ENCODE peak calls at places on chromosomes 1 and 21, in six cellular contexts. Y is mesothelial cell of epicardium, M is skeletal muscle cell, P is midbrain, W is GM20000, K is breast epithelium. O is an unnamed sample.

GRCh38 chr1:179955731-179956130 is 1.1 kb downstream of the CEP350 start:
- DNase-seq in Y (no peak), M (no peak), P (no peak), W (no peak), K (no peak), O (no peak)

GRCh38 chr21:42298657-42299056 is 16.6 kb downstream of the TFF3 start:
- DNase-seq in Y (no peak), M (no peak), P (no peak), W (no peak), K (no peak), O (no peak)

GRCh38 chr1:8512504-8512903 is 194.6 kb downstream of the SLC45A1 start:
- DNase-seq in Y (no peak), M (no peak), P (no peak), W (no peak), K (no peak), O (no peak)

GRCh38 chr1:19479351-19480120 is 5.8 kb downstream of the CAPZB start:
- DNase-seq in Y (no peak), M (no peak), P (no peak), W (no peak), K (no peak), O (no peak)

GRCh38 chr21:44793269-44794030 is 8.2 kb downstream of the UBE2G2 start:
- DNase-seq in Y (no peak), M (peak), P (peak), W (peak), K (no peak), O (no peak)

GRCh38 chr1:42035205-42035829 is 116.6 kb upstream of the HIVEP3 start:
- DNase-seq in Y (peak), M (peak), P (peak), W (peak), K (peak), O (no peak)

GRCh38 chr1:20551945-20552727 is at the start of gene FAM43B:
- DNase-seq in Y (peak), M (no peak), P (peak), W (no peak), K (no peak), O (no peak)

GRCh38 chr1:28322209-28322608 is 6.6 kb upstream of the MED18 start:
- DNase-seq in Y (no peak), M (no peak), P (no peak), W (no peak), K (no peak), O (no peak)

GRCh38 chr1:205477759-205478247 is 22.0 kb upstream of the BLACAT1 start:
- DNase-seq in Y (no peak), M (no peak), P (no peak), W (no peak), K (peak), O (peak)

GRCh38 chr21:40049031-40049958 is 182.1 kb downstream of the PCP4 start:
- DNase-seq in Y (no peak), M (no peak), P (no peak), W (no peak), K (no peak), O (no peak)

GRCh38 chr1:2478100-2478499 is 2.0 kb downstream of the PLCH2 start:
- DNase-seq in Y (no peak), M (no peak), P (no peak), W (no peak), K (no peak), O (no peak)

GRCh38 chr1:181190362-181191035 is 102.0 kb downstream of the IER5 start:
- DNase-seq in Y (no peak), M (no peak), P (no peak), W (peak), K (no peak), O (no peak)

GRCh38 chr1:45498279-45498678 is 1.6 kb downstream of the CCDC163 start:
- DNase-seq in Y (no peak), M (no peak), P (no peak), W (no peak), K (no peak), O (no peak)

GRCh38 chr1:192980856-192981255 is 78.3 kb downstream of the UCHL5 start:
- DNase-seq in Y (no peak), M (no peak), P (no peak), W (no peak), K (no peak), O (no peak)

GRCh38 chr1:19080715-19081114 is 124.2 kb upstream of the IFFO2 start:
- DNase-seq in Y (no peak), M (no peak), P (no peak), W (no peak), K (no peak), O (no peak)

GRCh38 chr1:64505232-64505943 is 35.5 kb downstream of the CACHD1 start:
- DNase-seq in Y (peak), M (no peak), P (no peak), W (peak), K (no peak), O (no peak)

GRCh38 chr1:196611873-196612272 is 3.6 kb upstream of the KCNT2 start:
- DNase-seq in Y (no peak), M (no peak), P (no peak), W (no peak), K (no peak), O (no peak)

GRCh38 chr1:203206116-203206687 is 19.7 kb upstream of the CHI3L1 start:
- DNase-seq in Y (no peak), M (peak), P (no peak), W (no peak), K (no peak), O (no peak)

GRCh38 chr1:87226341-87226760 is 102.3 kb upstream of the LMO4 start:
- DNase-seq in Y (no peak), M (peak), P (no peak), W (no peak), K (peak), O (peak)

GRCh38 chr1:2045468-2046224 is 4.6 kb upstream of the PRKCZ start:
- DNase-seq in Y (no peak), M (no peak), P (no peak), W (no peak), K (no peak), O (no peak)

GRCh38 chr1:40861227-40862003 is 748 bp downstream of the CITED4 start:
- DNase-seq in Y (no peak), M (no peak), P (no peak), W (peak), K (no peak), O (no peak)

GRCh38 chr1:157001304-157001703 is 44.2 kb downstream of the ARHGEF11 start:
- DNase-seq in Y (no peak), M (no peak), P (no peak), W (no peak), K (no peak), O (no peak)

GRCh38 chr1:32895325-32896215 is 5.6 kb downstream of the TMEM54 start:
- DNase-seq in Y (no peak), M (no peak), P (no peak), W (no peak), K (no peak), O (no peak)

GRCh38 chr1:168774241-168774640 is 45.2 kb upstream of the DPT start:
- DNase-seq in Y (no peak), M (peak), P (no peak), W (no peak), K (no peak), O (no peak)

GRCh38 chr1:183471748-183472487 is 381 bp upstream of the SMG7 start:
- DNase-seq in Y (peak), M (peak), P (peak), W (peak), K (peak), O (peak)

GRCh38 chr1:62281922-62282555 is 37.2 kb downstream of the KANK4 start:
- DNase-seq in Y (no peak), M (no peak), P (no peak), W (no peak), K (no peak), O (peak)

GRCh38 chr21:36563301-36563926 is 83.5 kb upstream of the CLDN14 start:
- DNase-seq in Y (no peak), M (no peak), P (no peak), W (no peak), K (no peak), O (no peak)

GRCh38 chr1:194474701-194475100 is 1288.3 kb upstream of the B3GALT2 start:
- DNase-seq in Y (no peak), M (no peak), P (no peak), W (no peak), K (no peak), O (no peak)

GRCh38 chr1:245874942-245875580 is 632.0 kb downstream of the SMYD3 start:
- DNase-seq in Y (peak), M (peak), P (no peak), W (no peak), K (no peak), O (peak)

GRCh38 chr1:235614442-235614954 is 35.1 kb downstream of the GNG4 start:
- DNase-seq in Y (no peak), M (no peak), P (no peak), W (no peak), K (no peak), O (no peak)

GRCh38 chr1:54623216-54624007 is at the start of gene FAM151A:
- DNase-seq in Y (no peak), M (no peak), P (no peak), W (no peak), K (no peak), O (no peak)

GRCh38 chr21:31924548-31924947 is 51.7 kb downstream of the HUNK start:
- DNase-seq in Y (no peak), M (no peak), P (no peak), W (no peak), K (no peak), O (no peak)

GRCh38 chr1:11982010-11982392 is 1.8 kb downstream of the MFN2 start:
- DNase-seq in Y (no peak), M (no peak), P (no peak), W (no peak), K (no peak), O (no peak)

GRCh38 chr1:234499119-234500039 is 20.4 kb upstream of the TARBP1 start:
- DNase-seq in Y (peak), M (peak), P (peak), W (peak), K (peak), O (no peak)

GRCh38 chr21:38857152-38857825 is 51.6 kb downstream of the ETS2 start:
- DNase-seq in Y (no peak), M (no peak), P (no peak), W (no peak), K (no peak), O (no peak)

GRCh38 chr1:200139661-200140250 is 112.2 kb downstream of the NR5A2 start:
- DNase-seq in Y (no peak), M (peak), P (no peak), W (peak), K (no peak), O (peak)

GRCh38 chr1:30688920-30689794 is 34.2 kb downstream of the MATN1 start:
- DNase-seq in Y (no peak), M (no peak), P (no peak), W (no peak), K (peak), O (no peak)

GRCh38 chr1:205913451-205914204 is 29.6 kb downstream of the SLC26A9 start:
- DNase-seq in Y (no peak), M (no peak), P (peak), W (no peak), K (no peak), O (no peak)

GRCh38 chr1:203671808-203672207 is 45.2 kb downstream of the ATP2B4 start:
- DNase-seq in Y (no peak), M (no peak), P (no peak), W (no peak), K (no peak), O (no peak)

O was measured in BJ.